ENCODE peak calls at places on chromosomes 16 and 17, in six cellular contexts. Q is mammary epithelial cell, P is A673, I is MM.1S, Y is fibroblast of lung, J is endothelial cell of umbilical vein. S is an unnamed sample.

GRCh38 chr17:82722341-82723013 is 6.0 kb downstream of the FN3KRP start:
- DNase-seq in P (no peak), Y (no peak), I (no peak), Q (no peak), J (no peak), S (no peak)

GRCh38 chr17:2337811-2338657 is 733 bp downstream of the SGSM2 start:
- DNase-seq in Q (peak), P (peak), I (peak), Y (peak), J (peak), S (peak)

GRCh38 chr17:40755231-40755630 is at the start of gene KRT25:
- DNase-seq in Y (no peak), P (no peak), J (no peak), Q (no peak), I (no peak), S (no peak)

GRCh38 chr17:38509772-38510423 is 81.6 kb downstream of the ARHGAP23 start:
- DNase-seq in P (peak), I (no peak), J (peak), Y (peak), Q (no peak), S (peak)

GRCh38 chr16:82603784-82604411 is 22.9 kb upstream of the CDH13 start:
- DNase-seq in P (peak), Y (peak), Q (peak), J (peak), I (no peak), S (peak)

GRCh38 chr16:10812352-10813122 is 6.1 kb downstream of the TVP23A start:
- DNase-seq in Q (no peak), I (peak), J (no peak), Y (no peak), P (no peak), S (no peak)

GRCh38 chr16:56689171-56689570 is 6.9 kb downstream of the MT1X start:
- DNase-seq in J (no peak), P (peak), Y (no peak), I (no peak), Q (peak), S (no peak)

GRCh38 chr17:39485555-39485954 is 24.3 kb downstream of the CDK12 start:
- DNase-seq in I (no peak), J (no peak), P (no peak), Y (peak), Q (peak), S (no peak)

GRCh38 chr17:59406808-59407381 is 75.4 kb downstream of the YPEL2 start:
- DNase-seq in Y (peak), Q (no peak), J (no peak), P (no peak), I (no peak), S (no peak)

GRCh38 chr17:13176436-13176835 is 158.6 kb upstream of the ELAC2 start:
- DNase-seq in I (no peak), J (no peak), Q (no peak), P (no peak), Y (no peak), S (no peak)

GRCh38 chr17:74945543-74945942 is 9.8 kb downstream of the OTOP3 start:
- DNase-seq in J (no peak), Y (no peak), Q (no peak), I (peak), P (no peak), S (no peak)

GRCh38 chr16:56584276-56584675 is 5.1 kb upstream of the MT3 start:
- DNase-seq in J (no peak), Y (no peak), I (no peak), Q (no peak), P (no peak), S (no peak)

GRCh38 chr17:8060274-8060673 is 21.4 kb downstream of the ALOX15B start:
- DNase-seq in Q (peak), Y (peak), P (peak), J (peak), I (peak), S (peak)

GRCh38 chr16:85005278-85006069 is 5.9 kb downstream of the ZDHHC7 start:
- DNase-seq in J (no peak), Q (peak), Y (no peak), P (no peak), I (no peak), S (no peak)

GRCh38 chr17:74156878-74157277 is 46.6 kb upstream of the RPL38 start:
- DNase-seq in I (no peak), P (no peak), Y (no peak), Q (no peak), J (no peak), S (no peak)

GRCh38 chr17:40559016-40559853 is 6.0 kb downstream of the CCR7 start:
- DNase-seq in J (no peak), Y (no peak), Q (no peak), P (no peak), I (no peak), S (no peak)

GRCh38 chr16:28563218-28563617 is 9.5 kb downstream of the SGF29 start:
- DNase-seq in Q (no peak), Y (no peak), J (no peak), P (no peak), I (no peak), S (no peak)

GRCh38 chr17:42623732-42624596 is 14.5 kb downstream of the TUBG1 start:
- DNase-seq in J (peak), I (no peak), Y (no peak), Q (peak), P (no peak), S (no peak)

GRCh38 chr17:40800381-40800780 is 622 bp upstream of the KRT28 start:
- DNase-seq in I (no peak), P (no peak), Y (no peak), J (no peak), Q (no peak), S (no peak)

GRCh38 chr16:67100569-67101300 is 9.0 kb upstream of the PHAF1 start:
- DNase-seq in I (peak), Y (peak), Q (no peak), P (peak), J (peak), S (peak)

GRCh38 chr17:19672009-19672837 is 23.7 kb downstream of the ALDH3A2 start:
- DNase-seq in Q (no peak), I (no peak), Y (peak), J (peak), P (no peak), S (no peak)

GRCh38 chr17:33871720-33872535 is 383.2 kb upstream of the CCL2 start:
- DNase-seq in Y (no peak), Q (peak), I (no peak), P (no peak), J (no peak), S (no peak)

GRCh38 chr17:44386182-44386525 is 3.3 kb downstream of the ITGA2B start:
- DNase-seq in Y (no peak), Q (no peak), I (no peak), P (no peak), J (no peak), S (no peak)

GRCh38 chr17:81428121-81428515 is 32.9 kb downstream of the BAHCC1 start:
- DNase-seq in I (no peak), Y (no peak), P (peak), J (no peak), Q (no peak), S (no peak)

GRCh38 chr16:66263973-66264310 is 102.5 kb upstream of the CDH5 start:
- DNase-seq in I (no peak), Q (no peak), P (no peak), Y (no peak), J (no peak), S (no peak)

GRCh38 chr17:77280304-77280910 is 139.6 kb downstream of the SEC14L1 start:
- DNase-seq in J (peak), Y (peak), P (no peak), Q (peak), I (peak), S (peak)

GRCh38 chr17:77282524-77283515 is 142.1 kb downstream of the SEC14L1 start:
- DNase-seq in Q (no peak), P (no peak), Y (peak), I (no peak), J (no peak), S (no peak)

GRCh38 chr17:77281024-77281903 is 140.5 kb downstream of the SEC14L1 start:
- DNase-seq in Y (peak), J (no peak), P (peak), I (peak), Q (peak), S (peak)

GRCh38 chr17:77284023-77284617 is 143.4 kb downstream of the SEC14L1 start:
- DNase-seq in J (no peak), P (no peak), Q (no peak), I (no peak), Y (no peak), S (no peak)

DNA sequence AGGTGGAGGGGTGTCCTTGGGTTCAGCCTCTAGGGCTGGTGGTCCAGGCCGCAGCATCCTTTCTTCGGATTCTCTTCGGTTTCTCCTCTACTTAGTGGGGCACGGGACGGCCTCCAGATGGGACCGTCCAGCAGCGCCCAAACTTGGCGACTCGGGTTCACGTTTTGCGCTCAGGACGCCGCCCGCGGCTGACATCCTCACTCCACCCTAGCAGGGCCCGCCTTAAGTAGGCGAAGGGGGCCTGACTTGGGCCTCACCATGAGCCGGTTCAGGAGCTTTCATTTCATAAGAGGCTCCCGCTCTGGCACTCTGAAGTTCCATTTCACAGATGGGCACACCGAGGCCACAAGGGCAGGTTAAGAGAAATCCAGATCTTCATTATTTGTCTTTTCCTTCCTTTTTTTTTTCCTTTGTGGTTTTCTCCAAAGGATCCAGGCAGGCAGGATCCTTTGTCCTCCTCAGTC is 141.2 kb downstream of the SEC14L1 start:
- DNase-seq in I (peak), Y (peak), Q (no peak), J (no peak), P (no peak), S (peak)
- TF ChIP-seq EZH2 in I (no peak), Y (no peak), Q (no peak), J (peak), P (no peak), S (no peak)

GRCh38 chr16:89655062-89655643 is 2.4 kb downstream of the CHMP1A start:
- DNase-seq in Y (no peak), J (no peak), Q (no peak), P (no peak), I (no peak), S (no peak)

GRCh38 chr16:89660146-89660545 is 2.5 kb downstream of the SPATA33 start:
- DNase-seq in J (no peak), Q (no peak), P (no peak), Y (no peak), I (no peak), S (no peak)

GRCh38 chr16:89658221-89658879 is 714 bp downstream of the SPATA33 start:
- DNase-seq in Q (no peak), P (no peak), Y (no peak), J (no peak), I (no peak), S (no peak)

GRCh38 chr16:89656435-89657121 is 930 bp downstream of the CHMP1A start:
- DNase-seq in J (no peak), I (no peak), P (no peak), Q (no peak), Y (no peak), S (no peak)

GRCh38 chr16:89657442-89658220 is at the start of the genes CHMP1A and SPATA33:
- DNase-seq in Y (peak), I (peak), P (peak), J (peak), Q (peak), S (peak)
- TF ChIP-seq EZH2 in Y (no peak), I (no peak), P (no peak), J (no peak), Q (no peak), S (no peak)

GRCh38 chr17:49848739-49849138 is 870 bp upstream of the TAC4 start:
- DNase-seq in Y (no peak), P (no peak), I (no peak), Q (no peak), J (no peak), S (no peak)

GRCh38 chr17:49853470-49854015 is 5.7 kb upstream of the TAC4 start:
- DNase-seq in I (no peak), Q (no peak), J (no peak), P (no peak), Y (no peak), S (no peak)

GRCh38 chr17:49851387-49852291 is 3.8 kb upstream of the TAC4 start:
- DNase-seq in P (peak), I (peak), Y (peak), Q (no peak), J (peak), S (peak)

GRCh38 chr17:49849711-49850610 is 2.1 kb upstream of the TAC4 start:
- DNase-seq in Y (no peak), P (no peak), J (no peak), Q (no peak), I (no peak), S (no peak)

GRCh38 chr17:49850772-49851386 is 3.0 kb upstream of the TAC4 start:
- DNase-seq in I (peak), J (peak), P (no peak), Y (no peak), Q (no peak), S (peak)
- TF ChIP-seq EZH2 in I (no peak), J (no peak), P (no peak), Y (no peak), Q (no peak), S (peak)

GRCh38 chr16:86286991-86287640 is 223.2 kb upstream of the FOXF1 start:
- DNase-seq in P (no peak), I (no peak), J (no peak), Y (no peak), Q (no peak), S (peak)
- TF ChIP-seq EZH2 in P (peak), I (no peak), J (peak), Y (peak), Q (no peak), S (peak)

GRCh38 chr17:79750650-79751545 is 20.2 kb downstream of the ENPP7 start:
- DNase-seq in I (no peak), Q (no peak), Y (no peak), P (no peak), J (no peak), S (no peak)

GRCh38 chr17:79748296-79749099 is 17.8 kb downstream of the ENPP7 start:
- DNase-seq in I (no peak), J (no peak), Q (no peak), Y (no peak), P (no peak), S (peak)

GRCh38 chr17:79749958-79750357 is 19.2 kb downstream of the ENPP7 start:
- DNase-seq in P (no peak), I (no peak), Y (no peak), J (no peak), Q (no peak), S (no peak)

GRCh38 chr17:79747508-79748295 is 17.0 kb downstream of the ENPP7 start:
- DNase-seq in J (no peak), Q (no peak), I (no peak), Y (no peak), P (no peak), S (peak)

DNA sequence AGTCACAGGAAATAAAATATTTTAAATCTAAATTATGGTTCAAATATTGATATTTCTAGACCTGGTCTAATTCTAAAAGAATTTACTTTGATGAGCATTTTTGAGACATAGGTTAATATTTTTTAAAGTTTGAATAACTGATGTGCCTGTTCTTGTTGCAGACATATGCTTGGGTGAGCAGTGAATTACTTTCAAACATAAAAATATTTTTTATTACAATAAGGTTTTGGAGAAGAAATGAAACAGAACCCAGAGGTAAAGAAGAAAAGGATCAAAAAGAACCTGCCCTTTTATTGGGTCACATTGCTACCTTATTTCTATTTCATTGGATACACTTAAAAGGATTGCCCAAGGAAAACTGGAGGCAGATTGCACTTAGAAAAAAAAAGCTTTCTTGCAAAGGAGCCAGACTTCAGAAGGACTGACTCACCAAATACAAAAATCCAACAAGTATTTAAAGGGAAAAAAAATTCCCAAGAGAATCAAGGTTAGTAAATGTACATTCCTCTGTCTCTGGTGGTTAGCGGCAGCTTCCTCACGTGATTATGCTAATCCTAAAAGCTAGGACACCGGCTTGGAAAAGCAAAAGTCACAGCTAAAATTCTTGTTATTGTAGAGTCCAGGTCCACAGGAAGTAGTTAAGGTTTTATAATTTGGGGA is 18.5 kb downstream of the ENPP7 start:
- DNase-seq in J (no peak), I (no peak), P (peak), Y (peak), Q (peak), S (no peak)
- TF ChIP-seq EZH2 in J (no peak), I (peak), P (no peak), Y (no peak), Q (no peak), S (peak)

DNA sequence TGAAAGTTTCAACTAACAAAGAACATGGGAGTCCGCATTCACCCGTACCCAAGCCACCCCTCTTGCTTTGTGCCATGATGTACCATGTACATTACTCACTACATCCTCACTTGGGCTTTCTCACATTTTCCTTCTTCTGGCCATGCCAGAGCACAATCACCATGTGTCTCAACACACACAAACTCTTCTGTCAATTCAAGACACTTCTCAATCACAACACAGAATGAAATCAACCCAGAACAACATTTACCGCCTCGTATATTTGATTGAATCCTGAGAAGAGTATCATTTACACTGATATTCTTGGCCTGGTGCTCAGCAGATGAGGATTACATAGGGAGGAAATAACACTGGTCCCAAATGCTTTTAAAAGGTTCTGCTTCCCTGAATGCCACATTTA is 4.5 kb downstream of the ADAMTS18 start:
- DNase-seq in P (no peak), J (no peak), I (no peak), Q (no peak), Y (no peak), S (no peak)
- TF ChIP-seq EZH2 in P (no peak), J (no peak), I (no peak), Q (no peak), Y (no peak), S (no peak)

DNA sequence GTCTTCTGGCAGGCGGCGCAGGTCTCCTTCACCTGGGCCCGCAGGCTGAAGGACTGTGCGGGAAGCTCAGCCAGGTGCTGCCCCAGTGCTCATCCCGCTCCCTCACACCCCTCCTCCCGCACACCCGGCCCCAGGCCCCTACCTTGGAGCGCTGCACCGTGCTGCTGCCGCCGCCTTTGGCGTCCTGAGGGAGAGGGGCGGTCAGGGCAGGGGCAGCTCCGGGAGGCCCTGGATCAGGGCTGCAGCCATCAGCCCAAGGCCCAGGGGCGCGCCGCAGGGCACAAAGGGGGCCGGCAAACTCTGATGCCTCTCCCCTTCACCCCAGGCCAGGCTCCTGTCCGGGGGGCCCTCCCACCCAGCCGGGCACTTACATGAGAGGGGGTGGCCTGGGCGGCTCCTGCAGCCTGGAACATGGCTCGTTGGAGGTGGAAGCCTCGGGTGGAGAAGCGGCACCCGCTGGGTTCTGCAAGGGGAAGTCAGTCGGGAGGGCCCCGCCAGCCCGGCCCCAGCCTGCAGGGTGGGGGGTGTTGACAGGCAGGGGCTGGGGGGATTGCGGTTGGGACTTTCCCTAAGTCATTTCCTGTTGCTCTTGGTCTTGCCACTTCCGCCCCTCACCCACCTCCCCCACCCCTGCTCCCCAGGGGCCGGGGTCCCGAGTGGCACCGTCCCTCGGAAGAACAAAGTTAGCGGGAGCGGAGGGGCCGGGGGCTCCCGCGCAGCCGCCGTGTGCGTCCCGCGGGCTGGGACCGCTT is 863 bp downstream of the LIMD2 start:
- DNase-seq in Y (peak), J (peak), P (peak), Q (no peak), I (peak), S (peak)
- TF ChIP-seq EZH2 in Y (no peak), J (no peak), P (no peak), Q (no peak), I (no peak), S (no peak)

DNA sequence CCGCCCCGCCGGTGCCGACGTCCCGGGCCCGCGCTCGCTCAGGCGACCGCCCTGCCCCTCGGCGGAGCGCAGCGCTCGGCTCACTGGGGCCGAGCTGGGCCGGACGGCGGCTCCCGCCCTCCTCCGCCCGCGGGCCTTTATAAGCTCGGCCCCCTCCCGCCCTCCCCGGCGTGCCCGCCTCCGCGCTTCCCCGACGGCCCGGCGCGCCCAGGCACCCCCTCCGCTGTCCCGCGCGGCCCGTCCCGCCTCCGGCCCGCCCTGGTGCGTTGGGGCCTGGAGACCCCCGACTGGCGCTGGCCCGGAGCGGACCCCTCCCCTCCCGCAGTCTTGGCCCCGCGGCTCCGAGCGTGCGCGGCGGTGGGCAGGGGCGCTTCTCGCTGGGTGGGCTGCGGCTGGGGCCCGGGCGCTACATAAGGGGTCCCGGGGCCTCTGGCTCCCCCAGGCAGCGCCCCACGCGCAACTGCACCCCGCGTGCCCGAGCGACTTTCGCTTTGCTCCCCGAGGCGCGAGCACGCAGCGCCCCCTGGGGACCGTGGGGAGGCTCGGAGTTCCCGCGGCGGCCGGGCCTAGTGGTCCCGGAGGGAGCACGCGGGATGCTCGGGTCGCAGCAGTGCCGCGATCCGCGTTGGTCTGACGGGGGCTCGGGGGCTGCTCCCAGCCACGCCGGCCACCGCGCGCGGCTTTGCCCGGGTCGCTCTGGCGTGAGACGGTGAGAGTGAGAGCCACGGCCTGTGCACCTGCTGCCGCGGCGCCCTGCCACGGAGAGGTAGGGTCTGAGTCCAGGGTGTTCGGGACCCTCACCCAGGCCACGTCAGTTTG is at the start of gene PIEZO1:
- DNase-seq in J (peak), I (peak), Y (peak), P (peak), Q (peak), S (peak)
- TF ChIP-seq EZH2 in J (no peak), I (no peak), Y (no peak), P (no peak), Q (no peak), S (no peak)